ENCODE peak calls at places on chromosomes 4 and X, in four cellular contexts. V is aorta, E is cardiac muscle cell, M is testis. P is an unnamed sample.

GRCh38 chr4:38114435-38114834 is 154.2 kb downstream of the PTTG2 start:
- DNase-seq in V (no peak), E (peak; percentile 22), M (no peak), P (no peak)

GRCh38 chrX:18898517-18898916 is 85.4 kb downstream of the PHKA2 start:
- DNase-seq in V (peak; percentile 19), E (no peak), M (no peak), P (no peak)

GRCh38 chrX:23554304-23554703 is 113.0 kb upstream of the PRDX4 start:
- DNase-seq in V (no peak), E (peak; percentile 64), M (no peak), P (peak; percentile 10)

GRCh38 chrX:9204560-9204959 is 170.6 kb upstream of the FAM9B start:
- DNase-seq in V (no peak), E (no peak), M (no peak), P (no peak)

GRCh38 chrX:24594531-24594930 is 52.6 kb downstream of the PCYT1B start:
- DNase-seq in V (no peak), E (no peak), M (no peak), P (no peak)

GRCh38 chrX:118148737-118149136 is 32.1 kb upstream of the KLHL13 start:
- DNase-seq in V (no peak), E (no peak), M (no peak), P (no peak)

GRCh38 chrX:154541589-154541895 is 5.1 kb downstream of the G6PD start:
- DNase-seq in V (no peak), E (no peak), M (no peak), P (no peak)

GRCh38 chr4:137905930-137906329 is 336.2 kb downstream of the SLC7A11 start:
- DNase-seq in V (no peak), E (no peak), M (no peak), P (peak; percentile 14)

GRCh38 chr4:159227378-159227777 is 124.5 kb downstream of the RAPGEF2 start:
- DNase-seq in V (no peak), E (no peak), M (no peak), P (no peak)

GRCh38 chrX:140509468-140510305 is 4.8 kb upstream of the SOX3 start:
- DNase-seq in V (no peak), E (no peak), M (no peak), P (no peak)

GRCh38 chrX:136639506-136640176 is 8.3 kb upstream of the CD40LG start:
- DNase-seq in V (no peak), E (no peak), M (no peak), P (peak; percentile 15)

GRCh38 chrX:135688137-135688536 is 25.3 kb upstream of the CT45A1 start:
- DNase-seq in V (no peak), E (peak; percentile 0), M (peak; percentile 19), P (peak; percentile 34)

GRCh38 chr4:26873391-26874026 is 12.9 kb downstream of the STIM2 start:
- DNase-seq in V (no peak), E (no peak), M (no peak), P (no peak)

GRCh38 chr4:142452132-142452855 is 393.8 kb downstream of the INPP4B start:
- DNase-seq in V (no peak), E (no peak), M (no peak), P (no peak)

GRCh38 chrX:149631293-149632165 is at the start of gene TMEM185A:
- DNase-seq in V (peak; percentile 91), E (peak; percentile 78), M (peak; percentile 77), P (peak; percentile 80)

GRCh38 chr4:115278830-115279229 is 165.4 kb upstream of the NDST4 start:
- DNase-seq in V (no peak), E (no peak), M (no peak), P (no peak)

GRCh38 chr4:141645611-141646340 is 9.4 kb downstream of the IL15 start:
- DNase-seq in V (no peak), E (no peak), M (no peak), P (no peak)

GRCh38 chrX:33339219-33339618 is 127.9 kb upstream of the DMD start:
- DNase-seq in V (no peak), E (peak; percentile 10), M (no peak), P (peak; percentile 17)

GRCh38 chr4:152738812-152739211 is 40.7 kb downstream of the TIGD4 start:
- DNase-seq in V (no peak), E (no peak), M (no peak), P (no peak)

GRCh38 chrX:133215747-133216146 is 2.4 kb downstream of the TFDP3 start:
- DNase-seq in V (no peak), E (peak; percentile 65), M (peak; percentile 30), P (peak; percentile 6)

GRCh38 chr4:46404961-46405360 is 15.0 kb upstream of the GABRA2 start:
- DNase-seq in V (no peak), E (peak; percentile 8), M (no peak), P (no peak)

GRCh38 chr4:150976478-150977118 is 38.5 kb downstream of the LRBA start:
- DNase-seq in V (no peak), E (peak; percentile 32), M (no peak), P (no peak)

GRCh38 chr4:48247142-48247877 is 22.3 kb downstream of the TEC start:
- DNase-seq in V (no peak), E (no peak), M (no peak), P (no peak)

GRCh38 chr4:57504139-57504538 is 394.0 kb upstream of the IGFBP7 start:
- DNase-seq in V (no peak), E (no peak), M (no peak), P (no peak)

GRCh38 chr4:182875471-182875870 is 41.7 kb downstream of the DCTD start:
- DNase-seq in V (no peak), E (peak; percentile 20), M (no peak), P (no peak)

GRCh38 chr4:182878633-182879495 is 38.3 kb downstream of the DCTD start:
- DNase-seq in V (peak; percentile 43), E (no peak), M (no peak), P (peak; percentile 28)

GRCh38 chr4:182876427-182876826 is 40.8 kb downstream of the DCTD start:
- DNase-seq in V (no peak), E (no peak), M (no peak), P (no peak)

GRCh38 chr4:182876006-182876405 is 41.2 kb downstream of the DCTD start:
- DNase-seq in V (no peak), E (no peak), M (no peak), P (no peak)

DNA sequence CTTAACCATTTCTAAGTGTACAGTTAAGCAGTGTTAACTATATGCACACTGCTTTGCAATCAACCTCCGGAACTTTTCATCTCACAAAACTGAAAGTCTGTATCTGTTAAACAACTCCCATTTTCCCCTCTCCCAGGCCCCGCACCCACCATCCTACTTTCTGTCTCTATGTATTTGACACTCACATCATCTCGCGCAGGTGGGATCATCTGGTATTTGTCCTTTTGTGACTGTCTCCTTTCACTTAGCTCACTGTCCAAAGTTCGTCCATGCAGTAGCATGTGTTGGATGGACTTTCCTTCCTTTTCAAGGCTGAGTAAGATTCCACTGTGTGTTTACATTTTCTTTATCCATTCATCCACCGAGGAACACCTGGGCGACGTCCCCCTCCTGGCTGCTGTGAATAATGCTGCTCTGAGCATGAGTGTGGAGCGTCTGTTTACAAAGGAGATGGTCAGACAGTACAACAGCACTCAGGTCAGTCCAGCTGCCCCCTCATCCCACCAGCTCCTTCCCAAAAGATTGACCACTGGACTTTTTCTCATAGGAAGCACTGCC is 39.8 kb downstream of the DCTD start:
- DNase-seq in V (no peak), E (no peak), M (no peak), P (no peak)
- H3K4me1 ChIP-seq in V (no peaks in the 10 kb centered on the region), E (no peaks in the 10 kb centered on the region), M (peaks cover 12% of the 10 kb centered on the region), P (peaks cover 13% of the 10 kb centered on the region)

GRCh38 chr4:3406021-3406420 is 35.7 kb upstream of the HGFAC start:
- DNase-seq in V (peak; percentile 75), E (no peak), M (no peak), P (no peak)
- H3K4me1 ChIP-seq in V (no peaks in the 10 kb centered on the region), E (no peaks in the 10 kb centered on the region), M (peaks cover 5% of the 10 kb centered on the region), P (peaks cover 3% of the 10 kb centered on the region)

DNA sequence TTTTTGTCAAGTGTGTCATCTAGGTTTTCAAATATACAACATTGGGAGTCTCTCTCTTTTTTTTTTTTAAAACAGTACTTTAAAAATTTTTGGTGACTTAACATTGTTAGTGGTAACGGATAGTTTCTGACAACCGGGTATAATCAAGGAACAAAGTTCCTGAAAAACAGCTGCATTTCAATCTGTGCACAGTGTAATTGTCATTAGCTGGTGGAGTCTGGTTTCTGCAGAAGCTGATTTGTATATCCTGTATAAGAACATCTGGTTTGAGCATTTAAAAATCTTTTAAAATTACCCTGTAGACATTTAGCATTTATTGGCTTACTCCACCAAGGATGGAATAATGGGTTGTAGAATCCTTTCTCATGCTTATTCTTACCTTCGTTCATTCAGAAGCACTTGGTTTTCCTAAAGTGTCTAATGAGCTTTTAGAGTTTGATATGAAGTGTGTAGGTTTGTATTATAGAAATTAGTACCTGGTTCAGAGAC is 11.2 kb downstream of the JADE1 start:
- DNase-seq in V (no peak), E (no peak), M (no peak), P (no peak)
- H3K4me1 ChIP-seq in V (no peaks in the 10 kb centered on the region), E (no peaks in the 10 kb centered on the region), M (no peaks in the 10 kb centered on the region), P (no peaks in the 10 kb centered on the region)

DNA sequence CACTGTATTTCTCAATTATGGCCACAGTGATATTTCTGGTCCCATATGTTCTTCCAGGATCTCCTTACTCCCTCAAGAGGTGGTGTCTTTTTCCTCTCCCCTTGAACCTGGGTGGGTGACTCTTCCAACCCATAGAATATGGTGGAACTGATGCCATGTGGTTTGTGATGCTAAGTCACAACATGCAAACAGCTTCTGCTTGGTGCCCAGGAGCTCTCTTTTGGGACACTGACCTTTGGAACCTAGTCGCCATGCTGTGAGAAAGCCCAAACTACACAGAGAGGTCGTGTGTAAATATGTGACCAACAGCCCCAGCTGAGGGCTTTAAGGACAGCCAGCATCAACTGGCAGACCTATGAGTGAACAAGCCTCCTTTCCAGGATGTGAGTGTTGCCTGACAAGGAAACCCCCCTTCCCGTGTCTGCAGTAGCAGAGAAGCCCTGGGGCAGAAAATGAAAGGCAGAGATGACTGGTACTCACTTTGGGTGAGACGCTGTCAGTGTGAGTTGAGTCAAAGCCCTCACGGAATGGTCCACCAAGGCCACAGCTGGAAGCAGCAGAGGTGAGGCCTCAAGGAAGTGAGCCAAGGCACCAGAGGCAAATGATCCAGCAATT is 223.4 kb downstream of the BCOR start:
- DNase-seq in V (no peak), E (no peak), M (no peak), P (no peak)
- H3K4me1 ChIP-seq in V (no peaks in the 10 kb centered on the region), E (peaks cover 9% of the 10 kb centered on the region), M (no peaks in the 10 kb centered on the region), P (peaks cover 10% of the 10 kb centered on the region)

DNA sequence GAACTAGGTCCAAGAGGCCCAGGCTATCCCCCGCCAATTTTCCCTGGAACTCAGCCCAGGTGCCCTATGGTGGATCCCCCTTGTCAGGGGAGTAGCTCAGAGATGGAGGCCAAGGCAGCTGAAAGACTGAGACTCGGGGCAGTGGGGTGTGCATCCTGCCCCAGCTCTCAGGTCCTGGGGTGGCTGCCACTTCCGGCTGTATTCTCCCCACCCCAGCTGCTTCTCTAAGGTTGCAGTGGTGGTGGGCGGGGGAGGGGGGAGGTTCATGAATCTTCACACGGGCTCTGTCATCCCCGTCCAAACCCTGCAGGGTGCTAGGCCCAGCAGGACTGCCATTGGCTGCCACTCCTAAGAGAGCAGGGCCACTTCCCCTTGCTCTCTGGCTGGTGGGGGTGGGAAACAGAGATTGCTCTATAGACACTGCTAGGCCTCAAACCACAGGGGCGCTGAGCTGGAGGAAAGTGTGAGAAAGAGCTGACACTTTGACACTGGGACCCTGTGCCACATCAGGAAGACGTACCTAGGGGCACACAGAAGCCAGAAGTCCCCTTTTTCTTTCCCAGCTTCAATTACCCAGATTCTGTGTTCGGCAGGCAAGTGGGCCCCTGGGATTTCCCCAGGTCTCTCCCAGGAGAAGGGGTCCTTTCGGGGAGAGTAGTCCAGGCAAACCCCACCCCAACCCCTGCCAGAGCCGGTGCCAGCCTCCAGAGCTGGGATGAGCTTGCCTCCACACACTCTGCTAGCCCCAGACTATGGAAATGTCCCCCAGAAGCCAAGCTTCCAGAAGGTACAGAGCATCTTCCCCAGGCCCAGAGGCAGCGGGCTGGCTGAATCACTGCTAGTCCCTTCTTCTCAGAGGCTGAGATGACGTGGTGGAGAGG is 1.6 kb downstream of the SASH3 start:
- DNase-seq in V (peak; percentile 69), E (no peak), M (peak; percentile 19), P (no peak)
- H3K4me1 ChIP-seq in V (no peaks in the 10 kb centered on the region), E (no peaks in the 10 kb centered on the region), M (no peaks in the 10 kb centered on the region), P (no peaks in the 10 kb centered on the region)